ENCODE peak calls at places on chromosomes 5 and 9, in seven cellular contexts. A, N, M, O, K, Q and U are unnamed samples.

GRCh38 chr5:60295423-60295822 is 401.9 kb upstream of the PDE4D start:
- DNase-seq in A (peak), N (peak), M (peak), O (peak), K (peak), Q (peak), U (no peak)

GRCh38 chr5:95861221-95861857 is 38.8 kb upstream of the GLRX start:
- DNase-seq in A (peak), N (peak), M (peak), O (peak), K (peak), Q (peak), U (peak)

GRCh38 chr9:96394832-96395496 is 11.5 kb upstream of the SLC35D2 start:
- DNase-seq in A (no peak), N (no peak), M (no peak), O (no peak), K (no peak), Q (no peak), U (no peak)

GRCh38 chr9:20551835-20552234 is 70.5 kb downstream of the MLLT3 start:
- DNase-seq in A (no peak), N (peak), M (no peak), O (peak), K (no peak), Q (no peak), U (no peak)

GRCh38 chr9:91182429-91182828 is 179.3 kb downstream of the AUH start:
- DNase-seq in A (no peak), N (peak), M (no peak), O (peak), K (no peak), Q (no peak), U (no peak)

GRCh38 chr9:90642570-90643539 is at the start of gene DIRAS2:
- DNase-seq in A (peak), N (peak), M (peak), O (peak), K (no peak), Q (peak), U (no peak)

GRCh38 chr5:67281874-67282273 is 85.3 kb upstream of the CD180 start:
- DNase-seq in A (no peak), N (no peak), M (no peak), O (no peak), K (no peak), Q (no peak), U (no peak)

GRCh38 chr9:137479315-137479861 is 20.3 kb upstream of the NSMF start:
- DNase-seq in A (no peak), N (no peak), M (no peak), O (no peak), K (no peak), Q (no peak), U (no peak)

GRCh38 chr9:6938447-6938846 is 180.7 kb downstream of the KDM4C start:
- DNase-seq in A (peak), N (no peak), M (peak), O (no peak), K (peak), Q (peak), U (peak)

GRCh38 chr5:545641-546375 is 21.6 kb upstream of the SLC9A3 start:
- DNase-seq in A (no peak), N (no peak), M (no peak), O (no peak), K (no peak), Q (no peak), U (no peak)

GRCh38 chr5:106757672-106758071 is 913.1 kb downstream of the EFNA5 start:
- DNase-seq in A (no peak), N (no peak), M (no peak), O (no peak), K (no peak), Q (no peak), U (no peak)

GRCh38 chr5:109852371-109853160 is 162.8 kb downstream of the MAN2A1 start:
- DNase-seq in A (peak), N (no peak), M (peak), O (no peak), K (no peak), Q (peak), U (no peak)

GRCh38 chr5:55533806-55534435 is 843 bp downstream of the PLPP1 start:
- DNase-seq in A (peak), N (no peak), M (peak), O (peak), K (peak), Q (peak), U (no peak)

GRCh38 chr9:137798901-137799629 is 78.5 kb upstream of the CACNA1B start:
- DNase-seq in A (no peak), N (no peak), M (no peak), O (no peak), K (no peak), Q (no peak), U (no peak)

GRCh38 chr5:134148986-134149539 is 27.7 kb downstream of the SKP1 start:
- DNase-seq in A (no peak), N (no peak), M (no peak), O (no peak), K (no peak), Q (no peak), U (no peak)

GRCh38 chr9:81002242-81002641 is 687.1 kb downstream of the TLE1 start:
- DNase-seq in A (no peak), N (peak), M (no peak), O (no peak), K (peak), Q (no peak), U (no peak)

GRCh38 chr5:16510123-16510522 is 44.5 kb upstream of the ZNF622 start:
- DNase-seq in A (no peak), N (no peak), M (no peak), O (no peak), K (no peak), Q (no peak), U (no peak)

GRCh38 chr5:77180167-77181081 is 30.1 kb upstream of the PDE8B start:
- DNase-seq in A (peak), N (peak), M (no peak), O (no peak), K (no peak), Q (no peak), U (no peak)

GRCh38 chr5:141338538-141339306 is at the start of gene PCDHGA2:
- DNase-seq in A (peak), N (no peak), M (peak), O (peak), K (peak), Q (peak), U (no peak)

GRCh38 chr9:136247947-136248637 is 2.5 kb upstream of the QSOX2 start:
- DNase-seq in A (no peak), N (no peak), M (no peak), O (no peak), K (no peak), Q (no peak), U (no peak)

GRCh38 chr9:136247551-136247916 is 1.9 kb upstream of the QSOX2 start:
- DNase-seq in A (no peak), N (no peak), M (no peak), O (no peak), K (no peak), Q (no peak), U (no peak)

GRCh38 chr9:136244776-136245193 is 827 bp downstream of the QSOX2 start:
- DNase-seq in A (no peak), N (no peak), M (no peak), O (no peak), K (no peak), Q (no peak), U (no peak)

GRCh38 chr9:136245194-136246150 is at the start of gene QSOX2:
- DNase-seq in A (peak), N (peak), M (peak), O (peak), K (peak), Q (peak), U (peak)

GRCh38 chr9:136246849-136247550 is 1.4 kb upstream of the QSOX2 start:
- DNase-seq in A (no peak), N (no peak), M (no peak), O (no peak), K (no peak), Q (no peak), U (no peak)
- TF ChIP-seq CTCF in A (no peak), N (no peak), M (no peak), O (no peak), K (no peak), Q (no peak), U (no peak)

GRCh38 chr5:42656661-42657035 is 100.0 kb upstream of the CCDC152 start:
- DNase-seq in A (peak), N (no peak), M (no peak), O (no peak), K (no peak), Q (peak), U (no peak)
- TF ChIP-seq CTCF in A (peak), N (no peak), M (no peak), O (peak), K (no peak), Q (no peak), U (peak)

DNA sequence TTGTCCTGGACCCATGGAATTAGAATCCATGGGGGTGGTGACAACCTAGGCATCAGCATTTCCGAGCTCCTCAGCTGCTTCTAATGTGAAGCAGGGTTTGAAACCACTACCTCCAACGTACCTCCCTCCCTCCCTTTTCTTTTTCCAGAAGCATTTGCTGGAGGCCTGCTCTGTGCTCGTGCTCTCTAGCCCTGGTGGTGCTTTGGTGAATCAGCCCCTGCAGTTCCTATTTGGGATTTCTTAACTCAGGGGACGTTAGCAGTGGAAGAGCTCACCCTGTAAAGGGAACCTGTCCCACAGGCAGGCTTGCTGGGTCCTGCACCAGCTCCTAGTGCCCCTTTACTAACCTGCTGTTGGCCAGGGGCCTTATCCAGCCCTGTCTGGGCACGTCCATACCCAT is 55.0 kb downstream of the NSG2 start:
- DNase-seq in A (no peak), N (no peak), M (no peak), O (no peak), K (no peak), Q (no peak), U (no peak)
- TF ChIP-seq CTCF in A (no peak), N (no peak), M (no peak), O (no peak), K (no peak), Q (no peak), U (no peak)

GRCh38 chr5:176432707-176433106 is 15.5 kb upstream of the FAF2 start:
- DNase-seq in A (no peak), N (no peak), M (no peak), O (no peak), K (no peak), Q (no peak), U (no peak)

GRCh38 chr5:176425791-176426190 is 9.5 kb upstream of the CLTB start:
- DNase-seq in A (no peak), N (no peak), M (no peak), O (no peak), K (no peak), Q (no peak), U (no peak)

GRCh38 chr5:176425138-176425537 is 8.8 kb upstream of the CLTB start:
- DNase-seq in A (no peak), N (peak), M (no peak), O (no peak), K (peak), Q (no peak), U (no peak)

GRCh38 chr5:176427971-176428370 is 11.6 kb upstream of the CLTB start:
- DNase-seq in A (no peak), N (no peak), M (no peak), O (peak), K (no peak), Q (peak), U (no peak)

DNA sequence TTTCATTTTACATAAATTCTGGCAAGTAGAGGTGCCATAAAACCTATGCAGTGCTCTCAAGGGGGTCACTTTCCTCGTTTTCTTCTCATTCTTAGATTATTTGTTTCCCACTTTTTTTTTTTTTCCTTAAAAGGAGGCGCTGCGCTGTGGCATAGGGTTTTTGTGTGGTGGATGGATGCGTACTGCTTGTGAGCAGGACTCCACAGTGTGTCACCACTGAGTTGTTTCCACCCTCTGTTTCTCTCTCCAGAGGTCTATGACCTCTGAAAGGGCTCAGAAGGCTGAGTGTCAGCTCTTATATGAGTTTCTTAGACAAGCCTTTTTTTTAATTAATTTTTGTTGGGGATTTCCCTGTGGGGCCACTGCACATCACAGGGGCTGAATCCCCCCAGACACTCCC is 13.6 kb upstream of the CLTB start:
- DNase-seq in A (no peak), N (no peak), M (no peak), O (peak), K (no peak), Q (no peak), U (no peak)
- TF ChIP-seq CTCF in A (no peak), N (no peak), M (no peak), O (no peak), K (no peak), Q (no peak), U (no peak)